ENCODE peak calls at places on chromosomes 2 and 18, in eight cellular contexts. Q is glutamatergic neuron; S is mesothelial cell of epicardium; H is cardiac septum; R is A172; I is uterus; E is iris pigment epithelial cell; G is activated naive CD8-positive, alpha-beta T cell treated with anti-CD3 and anti-CD28 coated beads for 36 hours. N is an unnamed sample.

GRCh38 chr2:144834954-144835633 is 315.2 kb upstream of the ZEB2 start:
- DNase-seq in Q (no peak), S (no peak), H (no peak), R (peak), I (peak), E (peak), G (no peak), N (no peak)

GRCh38 chr18:13246591-13246990 is 28.0 kb downstream of the LDLRAD4 start:
- DNase-seq in Q (no peak), S (no peak), H (no peak), R (no peak), I (no peak), E (no peak), G (no peak), N (no peak)

GRCh38 chr18:44731160-44731865 is 50.6 kb downstream of the SETBP1 start:
- DNase-seq in Q (no peak), S (no peak), H (no peak), R (no peak), I (no peak), E (no peak), G (no peak), N (no peak)

GRCh38 chr18:56469582-56469981 is 168.8 kb downstream of the TXNL1 start:
- DNase-seq in Q (no peak), S (no peak), H (no peak), R (no peak), I (no peak), E (no peak), G (no peak), N (no peak)

GRCh38 chr2:62908145-62908544 is 142.5 kb upstream of the OTX1 start:
- DNase-seq in Q (no peak), S (no peak), H (no peak), R (no peak), I (no peak), E (no peak), G (no peak), N (no peak)

GRCh38 chr2:13052547-13052946 is 335.8 kb downstream of the TRIB2 start:
- DNase-seq in Q (no peak), S (no peak), H (no peak), R (no peak), I (no peak), E (no peak), G (no peak), N (no peak)

GRCh38 chr2:113894156-113894743 is 4.4 kb downstream of the ACTR3 start:
- DNase-seq in Q (no peak), S (no peak), H (no peak), R (peak), I (no peak), E (peak), G (no peak), N (no peak)

GRCh38 chr2:156841321-156841720 is 405.1 kb downstream of the GPD2 start:
- DNase-seq in Q (no peak), S (no peak), H (no peak), R (no peak), I (no peak), E (no peak), G (no peak), N (no peak)

GRCh38 chr2:157439792-157440186 is 4.1 kb downstream of the CYTIP start:
- DNase-seq in Q (no peak), S (no peak), H (no peak), R (no peak), I (no peak), E (no peak), G (peak), N (no peak)

GRCh38 chr2:151111599-151112278 is 149.9 kb downstream of the RBM43 start:
- DNase-seq in Q (no peak), S (no peak), H (no peak), R (peak), I (no peak), E (peak), G (no peak), N (no peak)

GRCh38 chr18:49966090-49966489 is 152.8 kb upstream of the ACAA2 start:
- DNase-seq in Q (no peak), S (no peak), H (no peak), R (no peak), I (no peak), E (no peak), G (no peak), N (no peak)

GRCh38 chr2:175309799-175310198 is 128.3 kb upstream of the ATP5MC3 start:
- DNase-seq in Q (peak), S (no peak), H (no peak), R (peak), I (no peak), E (peak), G (peak), N (peak)

GRCh38 chr2:121038831-121039230 is 246.2 kb downstream of the TFCP2L1 start:
- DNase-seq in Q (no peak), S (no peak), H (no peak), R (peak), I (no peak), E (no peak), G (no peak), N (peak)

GRCh38 chr2:166257859-166258258 is 117.9 kb downstream of the SCN9A start:
- DNase-seq in Q (no peak), S (no peak), H (no peak), R (no peak), I (no peak), E (no peak), G (no peak), N (no peak)

GRCh38 chr18:57208056-57208455 is 61.2 kb downstream of the BOD1L2 start:
- DNase-seq in Q (no peak), S (no peak), H (no peak), R (no peak), I (no peak), E (no peak), G (no peak), N (peak)

GRCh38 chr2:174827371-174828369 is 63.4 kb upstream of the CHRNA1 start:
- DNase-seq in Q (no peak), S (no peak), H (no peak), R (no peak), I (no peak), E (peak), G (no peak), N (no peak)

GRCh38 chr2:90207454-90208058 is 1516.1 kb downstream of the RPIA start:
- DNase-seq in Q (no peak), S (no peak), H (no peak), R (no peak), I (no peak), E (peak), G (no peak), N (no peak)

GRCh38 chr18:69723434-69723833 is 224.2 kb downstream of the CD226 start:
- DNase-seq in Q (no peak), S (no peak), H (no peak), R (no peak), I (no peak), E (no peak), G (no peak), N (no peak)

GRCh38 chr2:134231965-134232340 is 21.9 kb upstream of the MGAT5 start:
- DNase-seq in Q (no peak), S (no peak), H (no peak), R (peak), I (no peak), E (peak), G (no peak), N (no peak)

GRCh38 chr2:133787207-133787606 is 218.9 kb upstream of the NCKAP5 start:
- DNase-seq in Q (no peak), S (no peak), H (no peak), R (peak), I (no peak), E (peak), G (no peak), N (no peak)

GRCh38 chr2:240983996-240984498 is 14.4 kb upstream of the SNED1 start:
- DNase-seq in Q (peak), S (peak), H (peak), R (no peak), I (no peak), E (no peak), G (no peak), N (no peak)

GRCh38 chr2:54411801-54412354 is 44.2 kb upstream of the SPTBN1 start:
- DNase-seq in Q (no peak), S (no peak), H (no peak), R (no peak), I (no peak), E (peak), G (no peak), N (no peak)

GRCh38 chr2:113342650-113343049 is 63.9 kb upstream of the PAX8 start:
- DNase-seq in Q (no peak), S (no peak), H (no peak), R (no peak), I (no peak), E (no peak), G (no peak), N (no peak)

GRCh38 chr2:239949537-239949936 is 75.6 kb downstream of the NDUFA10 start:
- DNase-seq in Q (no peak), S (no peak), H (peak), R (no peak), I (no peak), E (no peak), G (no peak), N (no peak)

GRCh38 chr18:48922801-48923730 is 27.7 kb downstream of the SMAD7 start:
- DNase-seq in Q (peak), S (peak), H (peak), R (peak), I (peak), E (peak), G (no peak), N (no peak)

GRCh38 chr18:63155169-63155852 is 164.3 kb downstream of the BCL2 start:
- DNase-seq in Q (peak), S (peak), H (peak), R (no peak), I (no peak), E (no peak), G (peak), N (peak)

GRCh38 chr2:225270861-225271260 is 128.6 kb upstream of the NYAP2 start:
- DNase-seq in Q (no peak), S (no peak), H (no peak), R (peak), I (no peak), E (peak), G (peak), N (peak)

GRCh38 chr18:40325988-40326387 is 1629.0 kb upstream of the PIK3C3 start:
- DNase-seq in Q (no peak), S (no peak), H (no peak), R (no peak), I (no peak), E (no peak), G (no peak), N (no peak)

GRCh38 chr2:95323347-95324155 is 26.4 kb downstream of the KCNIP3 start:
- DNase-seq in Q (peak), S (no peak), H (no peak), R (peak), I (no peak), E (no peak), G (peak), N (peak)

GRCh38 chr18:49273201-49273880 is 187.1 kb downstream of the DYM start:
- DNase-seq in Q (no peak), S (no peak), H (no peak), R (no peak), I (no peak), E (no peak), G (no peak), N (no peak)

GRCh38 chr2:133400411-133400810 is 167.9 kb downstream of the NCKAP5 start:
- DNase-seq in Q (no peak), S (no peak), H (no peak), R (no peak), I (no peak), E (no peak), G (no peak), N (no peak)

GRCh38 chr2:167136876-167137579 is 248.7 kb downstream of the XIRP2 start:
- DNase-seq in Q (no peak), S (no peak), H (no peak), R (no peak), I (no peak), E (peak), G (no peak), N (no peak)

GRCh38 chr18:35971661-35972196 is 750 bp upstream of the RMP24 start:
- DNase-seq in Q (no peak), S (no peak), H (no peak), R (no peak), I (no peak), E (no peak), G (no peak), N (peak)

N was measured in NCI-H345.